ENCODE peak calls at places on chromosome 5, in ten cellular contexts. One of them, this sample, is unnamed. For H3K4me1, the result is how much of the 10 kb centered on the place peaks cover.

GRCh38 chr5:122844136-122844915 is 1.1 kb upstream of the SNX24 start:
- DNase-seq in neural progenitor cell: peak
- DNase-seq in OCI-LY7: peak
- DNase-seq in tibial nerve: no peak
- DNase-seq in IMR-90: no peak
- DNase-seq in heart right ventricle: no peak
- DNase-seq in GM23248: peak
- DNase-seq in CD4-positive, alpha-beta memory T cell: no peak
- DNase-seq in heart left ventricle: no peak
- DNase-seq in left ventricle myocardium inferior: no peak
- DNase-seq in this sample: no peak

GRCh38 chr5:175572922-175573321 is 84.9 kb upstream of the HRH2 start:
- DNase-seq in tibial nerve: no peak
- DNase-seq in left ventricle myocardium inferior: no peak
- DNase-seq in CD4-positive, alpha-beta memory T cell: no peak
- DNase-seq in heart left ventricle: peak
- DNase-seq in neural progenitor cell: no peak
- DNase-seq in heart right ventricle: no peak
- DNase-seq in IMR-90: peak
- DNase-seq in OCI-LY7: no peak
- DNase-seq in GM23248: peak
- DNase-seq in this sample: no peak

GRCh38 chr5:17991775-17992174 is 357.5 kb downstream of the TAF11L14 start:
- DNase-seq in OCI-LY7: no peak
- DNase-seq in heart left ventricle: no peak
- DNase-seq in left ventricle myocardium inferior: no peak
- DNase-seq in tibial nerve: no peak
- DNase-seq in IMR-90: no peak
- DNase-seq in GM23248: no peak
- DNase-seq in CD4-positive, alpha-beta memory T cell: no peak
- DNase-seq in heart right ventricle: no peak
- DNase-seq in neural progenitor cell: no peak
- DNase-seq in this sample: no peak

GRCh38 chr5:168356592-168356991 is 65.1 kb downstream of the WWC1 start:
- DNase-seq in IMR-90: no peak
- DNase-seq in left ventricle myocardium inferior: no peak
- DNase-seq in heart right ventricle: no peak
- DNase-seq in tibial nerve: no peak
- DNase-seq in CD4-positive, alpha-beta memory T cell: no peak
- DNase-seq in GM23248: no peak
- DNase-seq in OCI-LY7: no peak
- DNase-seq in heart left ventricle: no peak
- DNase-seq in neural progenitor cell: no peak
- DNase-seq in this sample: no peak

GRCh38 chr5:16803831-16804230 is 132.3 kb downstream of the MYO10 start:
- DNase-seq in neural progenitor cell: no peak
- DNase-seq in GM23248: peak
- DNase-seq in left ventricle myocardium inferior: no peak
- DNase-seq in heart right ventricle: no peak
- DNase-seq in heart left ventricle: no peak
- DNase-seq in tibial nerve: no peak
- DNase-seq in IMR-90: no peak
- DNase-seq in OCI-LY7: no peak
- DNase-seq in CD4-positive, alpha-beta memory T cell: no peak
- DNase-seq in this sample: no peak

GRCh38 chr5:127925916-127926315 is 157.7 kb upstream of the SLC12A2 start:
- DNase-seq in IMR-90: no peak
- DNase-seq in heart right ventricle: no peak
- DNase-seq in neural progenitor cell: no peak
- DNase-seq in left ventricle myocardium inferior: no peak
- DNase-seq in heart left ventricle: no peak
- DNase-seq in OCI-LY7: no peak
- DNase-seq in CD4-positive, alpha-beta memory T cell: no peak
- DNase-seq in tibial nerve: no peak
- DNase-seq in GM23248: peak
- DNase-seq in this sample: no peak

GRCh38 chr5:142881076-142881466 is 110.9 kb downstream of the ARHGAP26 start:
- DNase-seq in CD4-positive, alpha-beta memory T cell: no peak
- DNase-seq in left ventricle myocardium inferior: no peak
- DNase-seq in heart left ventricle: no peak
- DNase-seq in GM23248: peak
- DNase-seq in OCI-LY7: peak
- DNase-seq in heart right ventricle: no peak
- DNase-seq in IMR-90: peak
- DNase-seq in neural progenitor cell: peak
- DNase-seq in tibial nerve: peak
- DNase-seq in this sample: no peak

GRCh38 chr5:91307023-91307422 is 76.1 kb downstream of the ARRDC3 start:
- DNase-seq in heart right ventricle: peak
- DNase-seq in CD4-positive, alpha-beta memory T cell: no peak
- DNase-seq in tibial nerve: peak
- DNase-seq in left ventricle myocardium inferior: peak
- DNase-seq in neural progenitor cell: no peak
- DNase-seq in IMR-90: peak
- DNase-seq in heart left ventricle: peak
- DNase-seq in OCI-LY7: no peak
- DNase-seq in GM23248: peak
- DNase-seq in this sample: no peak

GRCh38 chr5:1255081-1255561 is 29.9 kb downstream of the SLC6A18 start:
- DNase-seq in CD4-positive, alpha-beta memory T cell: peak
- DNase-seq in left ventricle myocardium inferior: no peak
- DNase-seq in tibial nerve: no peak
- DNase-seq in IMR-90: no peak
- DNase-seq in heart right ventricle: no peak
- DNase-seq in OCI-LY7: peak
- DNase-seq in neural progenitor cell: no peak
- DNase-seq in heart left ventricle: no peak
- DNase-seq in GM23248: no peak
- DNase-seq in this sample: peak

GRCh38 chr5:142446131-142446959 is 121.5 kb upstream of the SPRY4 start:
- DNase-seq in left ventricle myocardium inferior: no peak
- DNase-seq in heart right ventricle: no peak
- DNase-seq in heart left ventricle: no peak
- DNase-seq in IMR-90: peak
- DNase-seq in OCI-LY7: no peak
- DNase-seq in GM23248: peak
- DNase-seq in neural progenitor cell: no peak
- DNase-seq in tibial nerve: no peak
- DNase-seq in CD4-positive, alpha-beta memory T cell: no peak
- DNase-seq in this sample: no peak

GRCh38 chr5:72624641-72625236 is 117.5 kb upstream of the ZNF366 start:
- DNase-seq in left ventricle myocardium inferior: no peak
- DNase-seq in GM23248: peak
- DNase-seq in CD4-positive, alpha-beta memory T cell: no peak
- DNase-seq in neural progenitor cell: no peak
- DNase-seq in heart right ventricle: no peak
- DNase-seq in OCI-LY7: no peak
- DNase-seq in heart left ventricle: peak
- DNase-seq in IMR-90: peak
- DNase-seq in tibial nerve: no peak
- DNase-seq in this sample: no peak

GRCh38 chr5:171496431-171496830 is 77.0 kb downstream of the FGF18 start:
- DNase-seq in IMR-90: no peak
- DNase-seq in neural progenitor cell: no peak
- DNase-seq in left ventricle myocardium inferior: no peak
- DNase-seq in heart left ventricle: no peak
- DNase-seq in GM23248: no peak
- DNase-seq in tibial nerve: no peak
- DNase-seq in heart right ventricle: peak
- DNase-seq in CD4-positive, alpha-beta memory T cell: no peak
- DNase-seq in OCI-LY7: no peak
- DNase-seq in this sample: no peak

DNA sequence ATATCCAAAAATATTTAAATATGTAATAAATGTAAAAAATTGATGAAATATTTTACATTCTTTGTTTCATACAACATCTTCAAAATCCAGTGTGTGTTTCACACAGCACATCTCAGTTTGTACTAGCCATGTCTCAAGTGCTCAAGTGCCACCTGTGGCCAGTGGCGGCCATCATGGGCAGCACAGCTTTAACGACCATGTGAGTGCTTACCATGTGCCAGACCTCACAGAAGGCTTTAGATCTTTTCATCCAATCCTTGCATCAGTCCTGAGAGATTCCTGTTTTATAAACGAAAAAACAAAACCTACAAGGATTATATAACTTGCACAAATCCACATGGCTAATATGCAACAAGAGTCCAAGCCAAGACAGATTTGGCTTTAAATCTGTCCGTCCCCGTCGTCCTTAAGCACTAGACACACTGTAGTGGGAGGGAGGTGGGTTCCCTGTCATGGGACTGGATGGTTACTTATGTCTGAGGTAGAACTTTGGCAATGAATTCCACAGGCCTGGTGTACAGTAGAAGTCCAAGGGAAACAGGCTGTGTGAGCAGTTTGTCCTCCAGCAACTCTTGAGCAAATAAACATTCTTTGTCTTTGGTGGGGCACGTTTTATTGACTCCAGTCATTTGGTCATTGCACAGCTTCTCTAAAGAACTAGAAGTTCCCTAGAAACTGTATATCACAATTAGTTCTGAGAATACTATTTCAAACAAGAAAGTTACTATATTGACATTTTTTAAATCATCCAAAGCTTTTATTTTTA is 25.0 kb upstream of the F2R start:
- DNase-seq in neural progenitor cell: no peak
- DNase-seq in IMR-90: peak
- DNase-seq in tibial nerve: no peak
- DNase-seq in OCI-LY7: no peak
- DNase-seq in GM23248: peak
- DNase-seq in left ventricle myocardium inferior: no peak
- DNase-seq in CD4-positive, alpha-beta memory T cell: no peak
- DNase-seq in heart left ventricle: no peak
- DNase-seq in heart right ventricle: no peak
- DNase-seq in this sample: no peak
- H3K4me1 ChIP-seq in neural progenitor cell: under half
- H3K4me1 ChIP-seq in IMR-90: under half
- H3K4me1 ChIP-seq in tibial nerve: under half
- H3K4me1 ChIP-seq in OCI-LY7: under half
- H3K4me1 ChIP-seq in GM23248: under half
- H3K4me1 ChIP-seq in left ventricle myocardium inferior: under half
- H3K4me1 ChIP-seq in CD4-positive, alpha-beta memory T cell: under half
- H3K4me1 ChIP-seq in heart left ventricle: under half
- H3K4me1 ChIP-seq in heart right ventricle: under half
- H3K4me1 ChIP-seq in this sample: under half

GRCh38 chr5:71471193-71471592 is 15.7 kb downstream of the BDP1 start:
- DNase-seq in heart left ventricle: no peak
- DNase-seq in left ventricle myocardium inferior: no peak
- DNase-seq in OCI-LY7: no peak
- DNase-seq in neural progenitor cell: no peak
- DNase-seq in heart right ventricle: no peak
- DNase-seq in GM23248: peak
- DNase-seq in CD4-positive, alpha-beta memory T cell: no peak
- DNase-seq in IMR-90: peak
- DNase-seq in tibial nerve: no peak
- DNase-seq in this sample: no peak

GRCh38 chr5:71481441-71481840 is 26.0 kb downstream of the BDP1 start:
- DNase-seq in left ventricle myocardium inferior: no peak
- DNase-seq in CD4-positive, alpha-beta memory T cell: no peak
- DNase-seq in neural progenitor cell: no peak
- DNase-seq in tibial nerve: no peak
- DNase-seq in GM23248: no peak
- DNase-seq in heart left ventricle: no peak
- DNase-seq in OCI-LY7: no peak
- DNase-seq in heart right ventricle: no peak
- DNase-seq in IMR-90: no peak
- DNase-seq in this sample: no peak

GRCh38 chr5:71475788-71476384 is 20.4 kb downstream of the BDP1 start:
- DNase-seq in heart left ventricle: no peak
- DNase-seq in GM23248: peak
- DNase-seq in tibial nerve: no peak
- DNase-seq in heart right ventricle: no peak
- DNase-seq in OCI-LY7: peak
- DNase-seq in IMR-90: peak
- DNase-seq in left ventricle myocardium inferior: no peak
- DNase-seq in CD4-positive, alpha-beta memory T cell: no peak
- DNase-seq in neural progenitor cell: peak
- DNase-seq in this sample: no peak
- H3K27ac ChIP-seq in heart left ventricle: no peak
- H3K27ac ChIP-seq in GM23248: no peak
- H3K27ac ChIP-seq in tibial nerve: no peak
- H3K27ac ChIP-seq in heart right ventricle: no peak
- H3K27ac ChIP-seq in OCI-LY7: no peak
- H3K27ac ChIP-seq in IMR-90: no peak
- H3K27ac ChIP-seq in left ventricle myocardium inferior: no peak
- H3K27ac ChIP-seq in CD4-positive, alpha-beta memory T cell: no peak
- H3K27ac ChIP-seq in neural progenitor cell: peak
- H3K27ac ChIP-seq in this sample: no peak

GRCh38 chr5:138463335-138464017 is 1.8 kb upstream of the EGR1 start:
- DNase-seq in left ventricle myocardium inferior: no peak
- DNase-seq in tibial nerve: peak
- DNase-seq in GM23248: peak
- DNase-seq in heart left ventricle: no peak
- DNase-seq in OCI-LY7: no peak
- DNase-seq in CD4-positive, alpha-beta memory T cell: no peak
- DNase-seq in heart right ventricle: no peak
- DNase-seq in IMR-90: no peak
- DNase-seq in neural progenitor cell: peak
- DNase-seq in this sample: no peak
- H3K4me3 ChIP-seq in left ventricle myocardium inferior: peak
- H3K4me3 ChIP-seq in tibial nerve: peak
- H3K4me3 ChIP-seq in GM23248: peak
- H3K4me3 ChIP-seq in heart left ventricle: peak
- H3K4me3 ChIP-seq in OCI-LY7: peak
- H3K4me3 ChIP-seq in CD4-positive, alpha-beta memory T cell: peak
- H3K4me3 ChIP-seq in heart right ventricle: peak
- H3K4me3 ChIP-seq in IMR-90: peak
- H3K4me3 ChIP-seq in neural progenitor cell: peak
- H3K4me3 ChIP-seq in this sample: peak

GRCh38 chr5:150647275-150648251 is 7.1 kb downstream of the SYNPO start:
- DNase-seq in OCI-LY7: no peak
- DNase-seq in heart left ventricle: peak
- DNase-seq in left ventricle myocardium inferior: peak
- DNase-seq in tibial nerve: peak
- DNase-seq in GM23248: no peak
- DNase-seq in CD4-positive, alpha-beta memory T cell: no peak
- DNase-seq in heart right ventricle: peak
- DNase-seq in IMR-90: no peak
- DNase-seq in neural progenitor cell: peak
- DNase-seq in this sample: no peak

GRCh38 chr5:150642991-150643710 is 2.7 kb downstream of the SYNPO start:
- DNase-seq in neural progenitor cell: peak
- DNase-seq in tibial nerve: no peak
- DNase-seq in left ventricle myocardium inferior: peak
- DNase-seq in CD4-positive, alpha-beta memory T cell: no peak
- DNase-seq in heart left ventricle: no peak
- DNase-seq in IMR-90: no peak
- DNase-seq in GM23248: no peak
- DNase-seq in heart right ventricle: no peak
- DNase-seq in OCI-LY7: no peak
- DNase-seq in this sample: no peak

GRCh38 chr5:150644058-150644457 is 3.6 kb downstream of the SYNPO start:
- DNase-seq in neural progenitor cell: peak
- DNase-seq in left ventricle myocardium inferior: peak
- DNase-seq in heart left ventricle: no peak
- DNase-seq in CD4-positive, alpha-beta memory T cell: no peak
- DNase-seq in OCI-LY7: no peak
- DNase-seq in heart right ventricle: no peak
- DNase-seq in tibial nerve: no peak
- DNase-seq in IMR-90: no peak
- DNase-seq in GM23248: no peak
- DNase-seq in this sample: no peak

GRCh38 chr5:150644496-150644895 is 4.0 kb downstream of the SYNPO start:
- DNase-seq in IMR-90: no peak
- DNase-seq in neural progenitor cell: no peak
- DNase-seq in GM23248: no peak
- DNase-seq in OCI-LY7: no peak
- DNase-seq in left ventricle myocardium inferior: peak
- DNase-seq in tibial nerve: no peak
- DNase-seq in heart right ventricle: no peak
- DNase-seq in heart left ventricle: peak
- DNase-seq in CD4-positive, alpha-beta memory T cell: no peak
- DNase-seq in this sample: no peak

GRCh38 chr5:150645070-150645700 is 4.7 kb downstream of the SYNPO start:
- DNase-seq in OCI-LY7: no peak
- DNase-seq in IMR-90: peak
- DNase-seq in heart left ventricle: peak
- DNase-seq in GM23248: peak
- DNase-seq in tibial nerve: peak
- DNase-seq in heart right ventricle: peak
- DNase-seq in CD4-positive, alpha-beta memory T cell: no peak
- DNase-seq in neural progenitor cell: peak
- DNase-seq in left ventricle myocardium inferior: peak
- DNase-seq in this sample: no peak
- H3K4me1 ChIP-seq in OCI-LY7: under half
- H3K4me1 ChIP-seq in IMR-90: under half
- H3K4me1 ChIP-seq in heart left ventricle: half or more
- H3K4me1 ChIP-seq in GM23248: half or more
- H3K4me1 ChIP-seq in tibial nerve: half or more
- H3K4me1 ChIP-seq in heart right ventricle: half or more
- H3K4me1 ChIP-seq in CD4-positive, alpha-beta memory T cell: under half
- H3K4me1 ChIP-seq in neural progenitor cell: under half
- H3K4me1 ChIP-seq in left ventricle myocardium inferior: half or more
- H3K4me1 ChIP-seq in this sample: under half